ENCODE peak calls at places on chromosomes 12 and 14, in seven cellular contexts. One of them, this sample, is unnamed.

GRCh38 chr12:109607618-109608017 is 34.0 kb downstream of the MVK start:
- DNase-seq in testis: no peak
- DNase-seq in D341Med: no peak
- DNase-seq in HFF-Myc: no peak
- DNase-seq in A172: no peak
- DNase-seq in cardiac fibroblast: no peak
- DNase-seq in GM03348: no peak
- DNase-seq in this sample: no peak

GRCh38 chr12:85448031-85448430 is 168.0 kb downstream of the ALX1 start:
- DNase-seq in testis: no peak
- DNase-seq in D341Med: no peak
- DNase-seq in HFF-Myc: no peak
- DNase-seq in A172: no peak
- DNase-seq in cardiac fibroblast: no peak
- DNase-seq in GM03348: no peak
- DNase-seq in this sample: no peak

GRCh38 chr12:122856999-122857671 is 21.9 kb downstream of the HIP1R start:
- DNase-seq in testis: no peak
- DNase-seq in D341Med: no peak
- DNase-seq in HFF-Myc: no peak
- DNase-seq in A172: no peak
- DNase-seq in cardiac fibroblast: no peak
- DNase-seq in GM03348: no peak
- DNase-seq in this sample: no peak

GRCh38 chr12:48296586-48297396 is 53.9 kb downstream of the ZNF641 start:
- DNase-seq in testis: peak
- DNase-seq in D341Med: no peak
- DNase-seq in HFF-Myc: peak
- DNase-seq in A172: no peak
- DNase-seq in cardiac fibroblast: peak
- DNase-seq in GM03348: peak
- DNase-seq in this sample: peak

GRCh38 chr14:100789460-100790417 is 36.2 kb upstream of the MEG3 start:
- DNase-seq in testis: no peak
- DNase-seq in D341Med: no peak
- DNase-seq in HFF-Myc: no peak
- DNase-seq in A172: no peak
- DNase-seq in cardiac fibroblast: no peak
- DNase-seq in GM03348: no peak
- DNase-seq in this sample: no peak

GRCh38 chr14:100539766-100540140 is 47.5 kb downstream of the BEGAIN start:
- DNase-seq in testis: no peak
- DNase-seq in D341Med: no peak
- DNase-seq in HFF-Myc: no peak
- DNase-seq in A172: no peak
- DNase-seq in cardiac fibroblast: no peak
- DNase-seq in GM03348: no peak
- DNase-seq in this sample: no peak

GRCh38 chr12:68374315-68374982 is 42.3 kb upstream of the MDM1 start:
- DNase-seq in testis: no peak
- DNase-seq in D341Med: no peak
- DNase-seq in HFF-Myc: no peak
- DNase-seq in A172: no peak
- DNase-seq in cardiac fibroblast: no peak
- DNase-seq in GM03348: no peak
- DNase-seq in this sample: no peak

GRCh38 chr14:69553221-69553620 is 21.4 kb downstream of the CCDC177 start:
- DNase-seq in testis: no peak
- DNase-seq in D341Med: no peak
- DNase-seq in HFF-Myc: no peak
- DNase-seq in A172: peak
- DNase-seq in cardiac fibroblast: peak
- DNase-seq in GM03348: peak
- DNase-seq in this sample: peak

GRCh38 chr14:42174357-42174756 is 567.7 kb downstream of the LRFN5 start:
- DNase-seq in testis: no peak
- DNase-seq in D341Med: no peak
- DNase-seq in HFF-Myc: no peak
- DNase-seq in A172: no peak
- DNase-seq in cardiac fibroblast: no peak
- DNase-seq in GM03348: no peak
- DNase-seq in this sample: no peak

GRCh38 chr12:499837-500458 is 40.2 kb downstream of the B4GALNT3 start:
- DNase-seq in testis: no peak
- DNase-seq in D341Med: no peak
- DNase-seq in HFF-Myc: no peak
- DNase-seq in A172: no peak
- DNase-seq in cardiac fibroblast: no peak
- DNase-seq in GM03348: no peak
- DNase-seq in this sample: no peak

GRCh38 chr14:105180598-105181528 is at the start of gene NUDT14:
- DNase-seq in testis: peak
- DNase-seq in D341Med: peak
- DNase-seq in HFF-Myc: no peak
- DNase-seq in A172: no peak
- DNase-seq in cardiac fibroblast: peak
- DNase-seq in GM03348: peak
- DNase-seq in this sample: peak

GRCh38 chr12:63930971-63931370 is 86.5 kb downstream of the SRGAP1 start:
- DNase-seq in testis: no peak
- DNase-seq in D341Med: no peak
- DNase-seq in HFF-Myc: no peak
- DNase-seq in A172: no peak
- DNase-seq in cardiac fibroblast: peak
- DNase-seq in GM03348: peak
- DNase-seq in this sample: peak

GRCh38 chr12:24661657-24662096 is 287.2 kb downstream of the BCAT1 start:
- DNase-seq in testis: peak
- DNase-seq in D341Med: no peak
- DNase-seq in HFF-Myc: no peak
- DNase-seq in A172: no peak
- DNase-seq in cardiac fibroblast: peak
- DNase-seq in GM03348: no peak
- DNase-seq in this sample: peak

GRCh38 chr12:91523831-91524230 is 341.2 kb upstream of the DCN start:
- DNase-seq in testis: no peak
- DNase-seq in D341Med: no peak
- DNase-seq in HFF-Myc: no peak
- DNase-seq in A172: no peak
- DNase-seq in cardiac fibroblast: no peak
- DNase-seq in GM03348: no peak
- DNase-seq in this sample: no peak

GRCh38 chr14:54220122-54220691 is 176.6 kb upstream of the CDKN3 start:
- DNase-seq in testis: no peak
- DNase-seq in D341Med: no peak
- DNase-seq in HFF-Myc: no peak
- DNase-seq in A172: no peak
- DNase-seq in cardiac fibroblast: no peak
- DNase-seq in GM03348: peak
- DNase-seq in this sample: peak

GRCh38 chr12:115411121-115411520 is 727.1 kb upstream of the TBX3 start:
- DNase-seq in testis: no peak
- DNase-seq in D341Med: no peak
- DNase-seq in HFF-Myc: no peak
- DNase-seq in A172: peak
- DNase-seq in cardiac fibroblast: no peak
- DNase-seq in GM03348: no peak
- DNase-seq in this sample: no peak

GRCh38 chr14:54786816-54787215 is 115.8 kb downstream of the GCH1 start:
- DNase-seq in testis: no peak
- DNase-seq in D341Med: no peak
- DNase-seq in HFF-Myc: no peak
- DNase-seq in A172: no peak
- DNase-seq in cardiac fibroblast: no peak
- DNase-seq in GM03348: no peak
- DNase-seq in this sample: no peak

GRCh38 chr12:101789171-101789570 is 41.6 kb downstream of the GNPTAB start:
- DNase-seq in testis: no peak
- DNase-seq in D341Med: no peak
- DNase-seq in HFF-Myc: no peak
- DNase-seq in A172: no peak
- DNase-seq in cardiac fibroblast: no peak
- DNase-seq in GM03348: no peak
- DNase-seq in this sample: no peak

GRCh38 chr14:68563256-68564131 is 229.4 kb downstream of the ZFP36L1 start:
- DNase-seq in testis: peak
- DNase-seq in D341Med: no peak
- DNase-seq in HFF-Myc: no peak
- DNase-seq in A172: no peak
- DNase-seq in cardiac fibroblast: peak
- DNase-seq in GM03348: no peak
- DNase-seq in this sample: peak

GRCh38 chr12:122849352-122850047 is 14.2 kb downstream of the HIP1R start:
- DNase-seq in testis: peak
- DNase-seq in D341Med: no peak
- DNase-seq in HFF-Myc: no peak
- DNase-seq in A172: no peak
- DNase-seq in cardiac fibroblast: no peak
- DNase-seq in GM03348: no peak
- DNase-seq in this sample: no peak

This sample was measured in EL.